ENCODE peak calls at places on chromosomes 16 and 17, in seven cellular contexts. F, Y, N, R, D, V and C are unnamed samples. For H3K36me3, the result is how much of the 10 kb centered on the place peaks cover.

GRCh38 chr17:65674246-65675045 is 113.0 kb upstream of the AXIN2 start:
- DNase-seq in F (no peak), Y (no peak), N (no peak), R (no peak), D (peak), V (no peak), C (no peak)

GRCh38 chr17:47797797-47798196 is 23.8 kb downstream of the OSBPL7 start:
- DNase-seq in F (no peak), Y (no peak), N (peak), R (no peak), D (peak), V (no peak), C (no peak)

GRCh38 chr16:2822158-2822495 is 5.1 kb downstream of the PRSS21 start:
- DNase-seq in F (no peak), Y (peak), N (no peak), R (no peak), D (no peak), V (no peak), C (peak)

GRCh38 chr16:10988164-10988803 is 43.9 kb downstream of the CLEC16A start:
- DNase-seq in F (no peak), Y (no peak), N (peak), R (no peak), D (no peak), V (no peak), C (no peak)

GRCh38 chr17:42291136-42291535 is 2.8 kb downstream of the STAT5A start:
- DNase-seq in F (no peak), Y (no peak), N (no peak), R (no peak), D (no peak), V (no peak), C (peak)

GRCh38 chr16:12829096-12829888 is 25.6 kb upstream of the CPPED1 start:
- DNase-seq in F (no peak), Y (no peak), N (no peak), R (no peak), D (no peak), V (no peak), C (no peak)

GRCh38 chr17:16639438-16639837 is 14.2 kb downstream of the ZNF624 start:
- DNase-seq in F (no peak), Y (no peak), N (no peak), R (no peak), D (no peak), V (no peak), C (no peak)

GRCh38 chr16:10664720-10665126 is 30.0 kb downstream of the TEKT5 start:
- DNase-seq in F (no peak), Y (no peak), N (no peak), R (no peak), D (no peak), V (no peak), C (no peak)

GRCh38 chr16:25978227-25978626 is 286.5 kb downstream of the HS3ST4 start:
- DNase-seq in F (no peak), Y (no peak), N (no peak), R (no peak), D (no peak), V (no peak), C (no peak)

GRCh38 chr16:57531253-57531575 is 5.2 kb downstream of the CCDC102A start:
- DNase-seq in F (no peak), Y (peak), N (no peak), R (no peak), D (no peak), V (peak), C (no peak)

DNA sequence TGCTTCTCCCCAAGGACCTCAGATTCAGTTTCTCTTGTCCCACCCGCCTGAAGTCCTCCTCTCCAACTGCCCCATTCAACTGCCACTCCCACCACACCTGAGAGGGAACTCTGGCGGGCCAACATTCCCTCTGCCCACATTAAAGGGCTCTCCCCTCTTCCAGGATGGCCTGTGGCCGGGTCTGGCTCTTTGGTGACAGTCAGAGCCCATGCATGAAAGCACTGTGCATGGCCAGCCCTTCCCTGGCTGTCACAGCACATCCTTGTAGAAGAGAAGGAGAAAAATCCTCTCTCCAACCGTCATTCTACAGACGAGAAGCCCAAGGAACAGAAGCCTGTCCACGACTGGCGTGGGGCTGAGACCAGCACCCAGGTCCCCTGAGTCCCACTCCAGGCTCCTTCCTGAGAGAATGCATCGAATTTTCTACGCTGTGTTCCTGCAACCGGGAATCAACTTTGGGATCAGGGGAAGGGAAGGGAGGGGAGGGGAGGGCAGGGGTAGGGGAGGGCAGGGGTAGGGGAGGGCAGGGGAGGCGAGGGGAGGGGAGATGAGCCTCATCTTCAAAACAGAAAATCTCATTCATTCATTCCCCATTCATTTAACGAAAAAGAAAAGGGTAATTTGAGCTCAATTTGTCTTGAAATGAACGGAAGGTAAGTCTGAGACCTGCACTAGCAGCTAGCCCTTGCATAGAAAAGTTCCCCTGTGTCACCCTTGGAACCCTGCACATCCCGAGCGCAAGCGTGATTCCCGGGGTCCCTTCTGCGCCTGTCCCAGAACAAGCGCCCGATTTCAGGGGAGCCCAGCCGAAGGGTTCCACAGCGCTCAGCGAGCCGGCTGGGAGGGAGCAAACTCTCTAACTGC is at the start of gene ABCC12:
- DNase-seq in F (no peak), Y (no peak), N (no peak), R (no peak), D (no peak), V (no peak), C (no peak)
- H3K4me3 ChIP-seq in F (no peak), Y (no peak), N (no peak), R (peak), D (no peak), V (no peak), C (no peak)

GRCh38 chr17:77495575-77495974 is 354.8 kb downstream of the SEC14L1 start:
- DNase-seq in F (peak), Y (peak), N (no peak), R (no peak), D (no peak), V (no peak), C (peak)
- H3K36me3 ChIP-seq in F (half or more), Y (half or more), N (half or more), R (under half), D (under half), V (under half), C (half or more)

GRCh38 chr16:73095885-73096341 is 48.0 kb upstream of the ZFHX3 start:
- DNase-seq in F (no peak), Y (no peak), N (no peak), R (no peak), D (no peak), V (no peak), C (no peak)
- H3K27ac ChIP-seq in F (peak), Y (no peak), N (no peak), R (peak), D (no peak), V (no peak), C (peak)

GRCh38 chr16:27325736-27326135 is 12.0 kb downstream of the IL4R start:
- DNase-seq in F (no peak), Y (peak), N (no peak), R (no peak), D (no peak), V (no peak), C (peak)

GRCh38 chr16:27323781-27324561 is 10.2 kb downstream of the IL4R start:
- DNase-seq in F (no peak), Y (peak), N (no peak), R (no peak), D (no peak), V (no peak), C (peak)

GRCh38 chr16:27326251-27326650 is 12.5 kb downstream of the IL4R start:
- DNase-seq in F (no peak), Y (peak), N (no peak), R (no peak), D (no peak), V (no peak), C (no peak)

GRCh38 chr16:27322858-27323780 is 9.3 kb downstream of the IL4R start:
- DNase-seq in F (no peak), Y (peak), N (no peak), R (no peak), D (no peak), V (no peak), C (peak)

DNA sequence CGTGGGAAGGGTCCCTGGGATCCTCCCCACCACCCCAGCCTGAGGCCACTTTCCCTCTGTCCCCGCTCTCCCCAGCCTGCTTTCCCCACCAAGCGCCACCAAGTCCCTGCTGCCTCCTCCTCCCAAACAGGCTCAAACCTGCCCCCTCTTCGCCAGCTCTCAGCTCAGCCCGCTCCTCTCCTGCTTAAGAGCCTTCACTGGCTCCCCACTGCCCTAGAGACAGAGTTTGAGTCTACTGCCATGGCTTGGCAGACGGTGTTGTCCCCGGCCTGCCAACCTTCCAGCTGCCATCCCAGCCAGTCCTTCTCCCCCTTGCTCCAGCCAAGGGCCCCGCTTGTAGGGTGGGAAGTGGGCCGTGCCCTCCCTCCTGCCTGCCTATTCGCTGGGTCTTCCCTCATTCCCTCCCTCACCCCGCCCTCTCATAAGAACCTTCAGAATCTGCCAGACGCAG is 11.1 kb downstream of the IL4R start:
- DNase-seq in F (no peak), Y (peak), N (no peak), R (peak), D (no peak), V (no peak), C (peak)
- H3K4me3 ChIP-seq in F (no peak), Y (no peak), N (no peak), R (no peak), D (no peak), V (no peak), C (no peak)

GRCh38 chr16:81818514-81819304 is 39.6 kb downstream of the PLCG2 start:
- DNase-seq in F (no peak), Y (no peak), N (no peak), R (no peak), D (no peak), V (no peak), C (no peak)

GRCh38 chr16:81817789-81818304 is 38.8 kb downstream of the PLCG2 start:
- DNase-seq in F (no peak), Y (no peak), N (no peak), R (no peak), D (no peak), V (no peak), C (no peak)

GRCh38 chr16:81823111-81823510 is 44.0 kb downstream of the PLCG2 start:
- DNase-seq in F (no peak), Y (no peak), N (no peak), R (no peak), D (no peak), V (no peak), C (peak)

GRCh38 chr16:81823734-81824133 is 44.6 kb downstream of the PLCG2 start:
- DNase-seq in F (no peak), Y (no peak), N (no peak), R (no peak), D (no peak), V (no peak), C (no peak)

GRCh38 chr16:81821422-81822128 is 42.5 kb downstream of the PLCG2 start:
- DNase-seq in F (no peak), Y (no peak), N (no peak), R (no peak), D (peak), V (no peak), C (no peak)
- H3K36me3 ChIP-seq in F (under half), Y (under half), N (under half), R (under half), D (under half), V (under half), C (under half)

GRCh38 chr16:54429029-54429428 is 142.4 kb upstream of the IRX3 start:
- DNase-seq in F (no peak), Y (no peak), N (no peak), R (no peak), D (no peak), V (no peak), C (no peak)
- H3K27ac ChIP-seq in F (no peak), Y (no peak), N (no peak), R (no peak), D (no peak), V (no peak), C (no peak)